ENCODE peak calls at places on chromosomes 7 and 10, in four cellular contexts. T, I, U and S are unnamed samples.

GRCh38 chr7:77315102-77315501 is 101.0 kb downstream of the GSAP start:
- DNase-seq in T (no peak), I (no peak), U (no peak), S (no peak)

GRCh38 chr10:77919713-77920108 is 6.8 kb downstream of the DLG5 start:
- DNase-seq in T (no peak), I (no peak), U (peak), S (peak)

GRCh38 chr10:93073539-93074136 is at the start of gene CYP26A1:
- DNase-seq in T (no peak), I (peak), U (peak), S (no peak)

GRCh38 chr10:54797636-54798395 is 3.2 kb downstream of the PCDH15 start:
- DNase-seq in T (no peak), I (no peak), U (no peak), S (no peak)

GRCh38 chr7:18541189-18541870 is 45.8 kb downstream of the HDAC9 start:
- DNase-seq in T (no peak), I (no peak), U (no peak), S (no peak)

GRCh38 chr7:150778738-150779301 is 21.3 kb downstream of the TMEM176B start:
- DNase-seq in T (peak), I (peak), U (peak), S (peak)

GRCh38 chr10:86645111-86645445 is 9.3 kb upstream of the OPN4 start:
- DNase-seq in T (no peak), I (no peak), U (no peak), S (no peak)

GRCh38 chr7:78080811-78081210 is 282.2 kb downstream of the PHTF2 start:
- DNase-seq in T (no peak), I (no peak), U (no peak), S (no peak)

GRCh38 chr7:51046482-51046881 is 263.8 kb upstream of the GRB10 start:
- DNase-seq in T (no peak), I (no peak), U (no peak), S (no peak)

GRCh38 chr10:80322158-80322557 is 32.7 kb upstream of the MAT1A start:
- DNase-seq in T (no peak), I (no peak), U (no peak), S (no peak)

GRCh38 chr10:106711313-106711906 is 453.1 kb downstream of the SORCS1 start:
- DNase-seq in T (peak), I (peak), U (peak), S (peak)

GRCh38 chr10:131014271-131014670 is 297.2 kb downstream of the TCERG1L start:
- DNase-seq in T (no peak), I (no peak), U (no peak), S (no peak)

GRCh38 chr7:447523-447922 is 72.1 kb downstream of the PDGFA start:
- DNase-seq in T (no peak), I (no peak), U (peak), S (no peak)

GRCh38 chr7:141416691-141417268 is 134.4 kb upstream of the AGK start:
- DNase-seq in T (no peak), I (no peak), U (no peak), S (no peak)

GRCh38 chr10:17113889-17114288 is 15.7 kb downstream of the CUBN start:
- DNase-seq in T (no peak), I (no peak), U (no peak), S (no peak)

GRCh38 chr7:94423865-94424264 is 29.2 kb downstream of the COL1A2 start:
- DNase-seq in T (no peak), I (no peak), U (no peak), S (no peak)

GRCh38 chr7:66070222-66070621 is 5.4 kb upstream of the ASL start:
- DNase-seq in T (no peak), I (no peak), U (no peak), S (no peak)

GRCh38 chr7:103941978-103942377 is 47.5 kb downstream of the RELN start:
- DNase-seq in T (no peak), I (no peak), U (no peak), S (no peak)

GRCh38 chr7:155405399-155406318 is 52.3 kb upstream of the EN2 start:
- DNase-seq in T (no peak), I (peak), U (peak), S (no peak)

GRCh38 chr10:11742009-11742778 is at the start of gene ECHDC3:
- DNase-seq in T (no peak), I (peak), U (peak), S (no peak)

GRCh38 chr7:36192050-36192824 is 39.2 kb downstream of the EEPD1 start:
- DNase-seq in T (no peak), I (no peak), U (no peak), S (no peak)

GRCh38 chr7:27182861-27183681 is 2.0 kb downstream of the HOXA11 start:
- DNase-seq in T (no peak), I (peak), U (no peak), S (no peak)

GRCh38 chr10:527416-527815 is 162.1 kb downstream of the DIP2C start:
- DNase-seq in T (no peak), I (no peak), U (no peak), S (no peak)

GRCh38 chr7:134693256-134693655 is 46.6 kb downstream of the BPGM start:
- DNase-seq in T (no peak), I (no peak), U (no peak), S (no peak)

GRCh38 chr7:91959023-91959422 is 18.4 kb downstream of the AKAP9 start:
- DNase-seq in T (no peak), I (no peak), U (no peak), S (no peak)

GRCh38 chr7:91957823-91958222 is 17.2 kb downstream of the AKAP9 start:
- DNase-seq in T (no peak), I (peak), U (no peak), S (no peak)

GRCh38 chr7:91949221-91950009 is 8.8 kb downstream of the AKAP9 start:
- DNase-seq in T (no peak), I (no peak), U (no peak), S (no peak)

GRCh38 chr7:91957236-91957635 is 16.6 kb downstream of the AKAP9 start:
- DNase-seq in T (no peak), I (no peak), U (no peak), S (no peak)

GRCh38 chr7:91953618-91954017 is 13.0 kb downstream of the AKAP9 start:
- DNase-seq in T (no peak), I (peak), U (peak), S (peak)
- TF ChIP-seq ELF1 in T (no peak), I (no peak), U (no peak), S (no peak)

GRCh38 chr7:117075934-117076333 is 122.6 kb downstream of the ST7 start:
- DNase-seq in T (no peak), I (no peak), U (no peak), S (no peak)

GRCh38 chr7:117071597-117071996 is 118.3 kb downstream of the ST7 start:
- DNase-seq in T (no peak), I (peak), U (peak), S (no peak)

GRCh38 chr7:117074378-117074777 is 121.1 kb downstream of the ST7 start:
- DNase-seq in T (no peak), I (no peak), U (no peak), S (no peak)

GRCh38 chr7:117069379-117069778 is 116.1 kb downstream of the ST7 start:
- DNase-seq in T (no peak), I (no peak), U (no peak), S (no peak)

DNA sequence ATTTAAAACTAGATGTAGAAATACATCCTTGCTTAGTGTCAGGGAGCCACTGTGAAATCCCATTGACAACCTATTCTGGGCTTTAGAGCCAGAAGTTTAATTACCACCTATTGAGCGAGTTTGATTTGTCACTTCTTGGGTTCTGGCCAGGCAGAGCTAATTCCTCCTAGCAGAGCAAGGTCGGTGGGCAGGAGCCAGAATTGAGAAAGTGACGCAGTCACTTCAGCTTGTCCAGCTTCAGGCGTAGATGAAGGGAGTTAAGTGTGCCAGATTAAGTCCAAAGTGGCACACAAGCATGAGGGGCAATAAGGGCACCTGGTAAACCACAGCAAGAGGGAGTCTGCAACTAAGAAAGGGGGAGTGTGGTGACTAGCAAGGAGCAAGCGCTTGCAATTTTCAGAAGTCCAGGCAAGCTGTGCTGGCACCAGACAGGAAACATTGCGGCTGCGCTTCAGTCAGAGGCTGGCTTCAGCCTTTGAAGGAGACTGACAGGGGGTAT is 119.4 kb downstream of the ST7 start:
- DNase-seq in T (no peak), I (peak), U (no peak), S (no peak)
- TF ChIP-seq ELF1 in T (no peak), I (no peak), U (no peak), S (no peak)

GRCh38 chr10:34520510-34520909 is 294.6 kb downstream of the PARD3 start:
- DNase-seq in T (no peak), I (no peak), U (no peak), S (no peak)

GRCh38 chr10:34523017-34523767 is 291.9 kb downstream of the PARD3 start:
- DNase-seq in T (no peak), I (no peak), U (no peak), S (no peak)

GRCh38 chr10:34524369-34525091 is 290.6 kb downstream of the PARD3 start:
- DNase-seq in T (no peak), I (no peak), U (no peak), S (no peak)

GRCh38 chr10:34520084-34520483 is 295.0 kb downstream of the PARD3 start:
- DNase-seq in T (no peak), I (no peak), U (no peak), S (peak)

GRCh38 chr10:34522542-34522941 is 292.6 kb downstream of the PARD3 start:
- DNase-seq in T (no peak), I (peak), U (no peak), S (no peak)
- TF ChIP-seq ELF1 in T (no peak), I (no peak), U (no peak), S (no peak)

GRCh38 chr10:88278912-88279311 is 304.2 kb downstream of the RNLS start:
- DNase-seq in T (no peak), I (no peak), U (no peak), S (no peak)
- TF ChIP-seq ELF1 in T (no peak), I (no peak), U (no peak), S (no peak)

GRCh38 chr10:68348265-68348741 is 15.6 kb upstream of the PBLD start:
- DNase-seq in T (peak), I (peak), U (peak), S (peak)
- TF ChIP-seq ELF1 in T (no peak), I (no peak), U (no peak), S (no peak)

DNA sequence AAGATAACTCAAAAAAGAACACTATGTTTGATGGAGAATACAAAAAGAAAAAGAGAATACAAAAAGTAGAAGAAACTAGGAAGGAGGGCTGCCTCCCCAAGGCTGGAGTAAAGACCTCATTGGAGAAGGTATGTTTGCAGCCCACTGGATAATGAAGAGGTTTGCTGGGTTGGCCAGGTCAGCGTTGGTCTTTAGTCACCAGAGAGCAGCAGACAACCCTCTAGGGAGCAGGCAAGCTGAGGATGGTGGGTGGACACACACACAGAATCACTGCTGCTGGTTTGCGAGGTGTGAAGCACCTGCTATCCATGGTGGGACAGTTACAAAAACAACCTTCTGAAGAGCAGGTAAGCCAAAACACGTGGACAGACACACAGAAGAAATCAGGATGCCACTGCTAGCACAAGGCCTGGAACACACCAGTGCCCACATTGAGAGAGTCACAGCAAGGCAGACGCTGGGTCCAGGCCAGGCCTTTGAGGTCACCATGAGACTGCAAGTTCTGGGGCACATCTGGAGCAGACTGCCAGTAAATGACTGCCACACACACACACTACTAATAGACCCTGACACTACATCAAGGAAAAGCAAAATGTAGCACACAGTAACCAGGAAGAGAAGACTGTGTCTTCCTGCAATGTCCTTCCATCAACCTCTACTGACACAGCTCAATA is 43.0 kb downstream of the MTERF1 start:
- DNase-seq in T (no peak), I (no peak), U (no peak), S (no peak)
- TF ChIP-seq ELF1 in T (no peak), I (no peak), U (no peak), S (no peak)

GRCh38 chr7:116212859-116213258 is 2.5 kb downstream of the TES start:
- DNase-seq in T (no peak), I (no peak), U (no peak), S (no peak)
- TF ChIP-seq ELF1 in T (no peak), I (no peak), U (no peak), S (no peak)

GRCh38 chr10:124737708-124738107 is 6.5 kb downstream of the FAM53B start:
- DNase-seq in T (no peak), I (no peak), U (no peak), S (no peak)
- TF ChIP-seq ELF1 in T (no peak), I (no peak), U (no peak), S (no peak)

GRCh38 chr7:152523916-152524315 is 88.1 kb upstream of the KMT2C start:
- DNase-seq in T (no peak), I (no peak), U (no peak), S (no peak)
- TF ChIP-seq ELF1 in T (no peak), I (no peak), U (no peak), S (no peak)

GRCh38 chr10:23345861-23346260 is 1.3 kb upstream of the C10orf67 start:
- DNase-seq in T (no peak), I (no peak), U (no peak), S (peak)

GRCh38 chr10:23343591-23344225 is 889 bp downstream of the C10orf67 start:
- DNase-seq in T (no peak), I (peak), U (peak), S (no peak)

GRCh38 chr10:23341004-23341403 is 3.6 kb downstream of the C10orf67 start:
- DNase-seq in T (no peak), I (no peak), U (no peak), S (no peak)

GRCh38 chr10:23342213-23342884 is 2.2 kb downstream of the C10orf67 start:
- DNase-seq in T (no peak), I (no peak), U (no peak), S (no peak)

DNA sequence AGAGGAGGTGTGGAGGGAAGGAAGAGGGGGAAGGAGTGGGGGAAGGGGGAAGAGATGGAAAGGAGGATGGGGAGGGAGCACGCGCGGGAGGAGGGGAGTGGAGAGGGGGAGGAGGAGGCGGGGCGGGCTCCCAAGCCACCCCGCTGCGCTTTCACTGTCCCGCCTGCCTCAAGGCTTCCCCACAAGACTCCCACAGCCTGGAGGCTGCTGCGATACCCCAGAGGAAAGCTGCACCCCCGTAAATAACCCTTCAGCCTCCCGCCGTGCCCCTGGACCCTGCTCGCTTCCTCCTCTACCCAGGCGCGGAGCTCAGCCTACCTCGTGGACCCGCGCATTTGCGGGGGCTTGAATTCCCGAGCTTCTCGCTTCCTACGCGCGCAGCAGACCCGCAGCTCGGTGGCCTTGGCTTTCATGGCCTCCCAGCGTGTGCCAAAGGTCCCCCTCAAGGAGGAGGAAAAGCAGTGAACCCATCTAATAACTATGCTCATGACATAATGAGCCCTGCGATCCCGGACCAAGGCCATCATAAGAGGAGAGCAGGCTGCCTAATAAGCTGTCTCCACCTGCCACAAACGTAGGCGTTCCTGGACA is at the start of gene C10orf67:
- DNase-seq in T (no peak), I (peak), U (no peak), S (no peak)
- TF ChIP-seq ELF1 in T (no peak), I (no peak), U (no peak), S (no peak)